ENCODE peak calls at places on chromosomes 3 and 15, in four cellular contexts. W, R, A and Z are unnamed samples.
A peak's percentile ranks its signal among the peaks of the same experiment; 100 is the strongest.

GRCh38 chr3:71589132-71589531 is 5.6 kb upstream of the FOXP1 start:
- DNase-seq in W (no peak), R (no peak), A (no peak), Z (no peak)

GRCh38 chr3:29441020-29441324 is 160.1 kb downstream of the RBMS3 start:
- DNase-seq in W (no peak), R (no peak), A (no peak), Z (no peak)

GRCh38 chr3:115160295-115160694 is 13.2 kb upstream of the ZBTB20 start:
- DNase-seq in W (no peak), R (no peak), A (no peak), Z (no peak)

GRCh38 chr15:41161736-41162135 is 45.7 kb upstream of the INO80 start:
- DNase-seq in W (no peak), R (no peak), A (no peak), Z (no peak)

GRCh38 chr3:3172627-3173026 is 6.9 kb downstream of the CRBN start:
- DNase-seq in W (no peak), R (no peak), A (no peak), Z (no peak)

GRCh38 chr15:48641416-48641815 is 4.1 kb downstream of the FBN1 start:
- DNase-seq in W (no peak), R (no peak), A (no peak), Z (no peak)

GRCh38 chr3:4271834-4272233 is 31.3 kb upstream of the SETMAR start:
- DNase-seq in W (no peak), R (no peak), A (no peak), Z (no peak)

GRCh38 chr3:45640091-45640507 is 45.5 kb downstream of the LIMD1 start:
- DNase-seq in W (no peak), R (no peak), A (no peak), Z (no peak)

GRCh38 chr3:49906004-49906860 is 2.6 kb upstream of the MST1R start:
- DNase-seq in W (peak; percentile 69), R (peak; percentile 65), A (no peak), Z (peak; percentile 69)

GRCh38 chr15:71153823-71154524 is 38.7 kb downstream of the THSD4 start:
- DNase-seq in W (no peak), R (no peak), A (no peak), Z (no peak)

GRCh38 chr15:36407647-36408046 is 171.8 kb upstream of the CDIN1 start:
- DNase-seq in W (no peak), R (no peak), A (peak; percentile 23), Z (no peak)

GRCh38 chr15:89397653-89398023 is 63.0 kb upstream of the POLG start:
- DNase-seq in W (no peak), R (no peak), A (no peak), Z (no peak)

GRCh38 chr15:40367673-40368611 is 9.9 kb downstream of the DISP2 start:
- DNase-seq in W (peak; percentile 95), R (peak; percentile 95), A (peak; percentile 55), Z (peak; percentile 94)

GRCh38 chr3:36444909-36445308 is 64.6 kb downstream of the STAC start:
- DNase-seq in W (no peak), R (no peak), A (no peak), Z (no peak)

GRCh38 chr3:43074482-43074881 is 31.4 kb downstream of the POMGNT2 start:
- DNase-seq in W (no peak), R (no peak), A (no peak), Z (no peak)

GRCh38 chr3:101223016-101223415 is 97.4 kb downstream of the IMPG2 start:
- DNase-seq in W (no peak), R (no peak), A (no peak), Z (no peak)

GRCh38 chr3:188179006-188179966 is 25.3 kb downstream of the LPP start:
- DNase-seq in W (no peak), R (peak; percentile 79), A (peak; percentile 76), Z (peak; percentile 83)

GRCh38 chr15:62706361-62706760 is 336.2 kb upstream of the TPM1 start:
- DNase-seq in W (no peak), R (no peak), A (no peak), Z (no peak)

GRCh38 chr3:188061133-188061532 is 92.8 kb upstream of the LPP start:
- DNase-seq in W (no peak), R (no peak), A (no peak), Z (no peak)

GRCh38 chr15:95227235-95227634 is 995.9 kb downstream of the MCTP2 start:
- DNase-seq in W (no peak), R (no peak), A (no peak), Z (no peak)

GRCh38 chr15:45378149-45378912 is at the start of gene GATM:
- DNase-seq in W (peak; percentile 79), R (peak; percentile 81), A (peak; percentile 53), Z (peak; percentile 88)

GRCh38 chr3:181134873-181135272 is 145.3 kb upstream of the DNAJC19 start:
- DNase-seq in W (no peak), R (no peak), A (no peak), Z (no peak)

GRCh38 chr15:42036112-42036905 is 15.5 kb upstream of the PLA2G4E start:
- DNase-seq in W (peak; percentile 59), R (no peak), A (no peak), Z (no peak)

GRCh38 chr3:78604328-78604727 is 1163.5 kb downstream of the ROBO1 start:
- DNase-seq in W (no peak), R (no peak), A (peak; percentile 15), Z (no peak)

GRCh38 chr3:31013843-31014242 is 119.4 kb upstream of the GADL1 start:
- DNase-seq in W (no peak), R (no peak), A (no peak), Z (no peak)

GRCh38 chr3:55906896-55907295 is 419.8 kb upstream of the WNT5A start:
- DNase-seq in W (no peak), R (no peak), A (no peak), Z (no peak)

GRCh38 chr3:127006781-127007436 is 24.0 kb downstream of the PLXNA1 start:
- DNase-seq in W (no peak), R (no peak), A (no peak), Z (no peak)

GRCh38 chr3:28853830-28854229 is 427.0 kb upstream of the RBMS3 start:
- DNase-seq in W (no peak), R (no peak), A (no peak), Z (no peak)

GRCh38 chr15:73939138-73939537 is 12.9 kb downstream of the LOXL1 start:
- DNase-seq in W (no peak), R (peak; percentile 19), A (no peak), Z (peak; percentile 51)

GRCh38 chr3:184352897-184353545 is 8.4 kb downstream of the CLCN2 start:
- DNase-seq in W (no peak), R (no peak), A (no peak), Z (no peak)

GRCh38 chr3:67376416-67376815 is 278.0 kb downstream of the SUCLG2 start:
- DNase-seq in W (no peak), R (no peak), A (no peak), Z (no peak)

GRCh38 chr15:77579498-77580188 is 53.1 kb downstream of the LINGO1 start:
- DNase-seq in W (no peak), R (no peak), A (no peak), Z (no peak)

GRCh38 chr3:6518709-6519345 is 342.1 kb upstream of the GRM7 start:
- DNase-seq in W (no peak), R (no peak), A (no peak), Z (no peak)